ENCODE peak calls at places on chromosomes 2 and 18, in five cellular contexts. One of them, this sample, is unnamed.

GRCh38 chr18:54558609-54559585 is 32.1 kb upstream of the DYNAP start:
- DNase-seq in PC-3: peak
- DNase-seq in neural crest cell: no peak
- DNase-seq in MM.1S: peak
- DNase-seq in GM13977: peak
- DNase-seq in this sample: peak

GRCh38 chr2:75808039-75808438 is 97.3 kb upstream of the GCFC2 start:
- DNase-seq in PC-3: peak
- DNase-seq in MM.1S: no peak
- DNase-seq in neural crest cell: no peak
- DNase-seq in GM13977: no peak
- DNase-seq in this sample: no peak

GRCh38 chr2:97745474-97746172 is 32.2 kb downstream of the ZAP70 start:
- DNase-seq in GM13977: peak
- DNase-seq in PC-3: no peak
- DNase-seq in neural crest cell: no peak
- DNase-seq in MM.1S: no peak
- DNase-seq in this sample: peak

GRCh38 chr2:239223330-239224248 is 177.2 kb downstream of the HDAC4 start:
- DNase-seq in MM.1S: no peak
- DNase-seq in PC-3: no peak
- DNase-seq in GM13977: no peak
- DNase-seq in neural crest cell: no peak
- DNase-seq in this sample: no peak

GRCh38 chr2:178787155-178787554 is 20.1 kb downstream of the TTN start:
- DNase-seq in neural crest cell: no peak
- DNase-seq in MM.1S: no peak
- DNase-seq in PC-3: no peak
- DNase-seq in GM13977: no peak
- DNase-seq in this sample: no peak

GRCh38 chr2:169303579-169304285 is 58.6 kb downstream of the LRP2 start:
- DNase-seq in PC-3: no peak
- DNase-seq in MM.1S: no peak
- DNase-seq in neural crest cell: no peak
- DNase-seq in GM13977: no peak
- DNase-seq in this sample: no peak

GRCh38 chr18:60196818-60197217 is 175.8 kb downstream of the MC4R start:
- DNase-seq in MM.1S: no peak
- DNase-seq in neural crest cell: no peak
- DNase-seq in PC-3: no peak
- DNase-seq in GM13977: no peak
- DNase-seq in this sample: no peak

GRCh38 chr2:101921961-101922325 is 69.8 kb upstream of the IL1R2 start:
- DNase-seq in GM13977: no peak
- DNase-seq in PC-3: no peak
- DNase-seq in MM.1S: no peak
- DNase-seq in neural crest cell: no peak
- DNase-seq in this sample: no peak

GRCh38 chr18:23967321-23968089 is 47.0 kb upstream of the TTC39C start:
- DNase-seq in neural crest cell: no peak
- DNase-seq in MM.1S: peak
- DNase-seq in PC-3: no peak
- DNase-seq in GM13977: no peak
- DNase-seq in this sample: no peak

GRCh38 chr2:96957299-96957698 is 29.1 kb downstream of the FAM178B start:
- DNase-seq in GM13977: no peak
- DNase-seq in MM.1S: no peak
- DNase-seq in PC-3: no peak
- DNase-seq in neural crest cell: no peak
- DNase-seq in this sample: no peak

GRCh38 chr2:27723372-27724144 is 48.0 kb upstream of the MRPL33 start:
- DNase-seq in neural crest cell: peak
- DNase-seq in MM.1S: peak
- DNase-seq in PC-3: peak
- DNase-seq in GM13977: peak
- DNase-seq in this sample: peak

GRCh38 chr18:79050005-79050404 is 19.2 kb upstream of the ATP9B start:
- DNase-seq in GM13977: no peak
- DNase-seq in PC-3: no peak
- DNase-seq in MM.1S: no peak
- DNase-seq in neural crest cell: no peak
- DNase-seq in this sample: no peak

GRCh38 chr2:162197095-162197825 is 45.2 kb upstream of the GCG start:
- DNase-seq in PC-3: peak
- DNase-seq in GM13977: no peak
- DNase-seq in MM.1S: no peak
- DNase-seq in neural crest cell: no peak
- DNase-seq in this sample: no peak

GRCh38 chr2:20452551-20452950 is 5.7 kb downstream of the RHOB start:
- DNase-seq in neural crest cell: no peak
- DNase-seq in PC-3: peak
- DNase-seq in GM13977: no peak
- DNase-seq in MM.1S: no peak
- DNase-seq in this sample: no peak
- TF ChIP-seq CTCF in neural crest cell: no peak
- TF ChIP-seq CTCF in PC-3: no peak
- TF ChIP-seq CTCF in GM13977: no peak
- TF ChIP-seq CTCF in MM.1S: no peak
- TF ChIP-seq CTCF in this sample: no peak

GRCh38 chr2:177673602-177674595 is 281.3 kb downstream of the AGPS start:
- DNase-seq in PC-3: peak
- DNase-seq in MM.1S: no peak
- DNase-seq in GM13977: no peak
- DNase-seq in neural crest cell: no peak
- DNase-seq in this sample: no peak
- TF ChIP-seq CTCF in PC-3: peak
- TF ChIP-seq CTCF in MM.1S: no peak
- TF ChIP-seq CTCF in GM13977: no peak
- TF ChIP-seq CTCF in neural crest cell: peak
- TF ChIP-seq CTCF in this sample: no peak

GRCh38 chr2:7045601-7046590 is 128.7 kb downstream of the RNF144A start:
- DNase-seq in MM.1S: no peak
- DNase-seq in PC-3: no peak
- DNase-seq in GM13977: no peak
- DNase-seq in neural crest cell: no peak
- DNase-seq in this sample: peak

GRCh38 chr2:7048762-7049294 is 131.6 kb downstream of the RNF144A start:
- DNase-seq in GM13977: no peak
- DNase-seq in MM.1S: no peak
- DNase-seq in neural crest cell: no peak
- DNase-seq in PC-3: no peak
- DNase-seq in this sample: no peak

GRCh38 chr2:7043689-7044088 is 126.5 kb downstream of the RNF144A start:
- DNase-seq in GM13977: no peak
- DNase-seq in PC-3: peak
- DNase-seq in MM.1S: no peak
- DNase-seq in neural crest cell: no peak
- DNase-seq in this sample: no peak

GRCh38 chr2:7041421-7041820 is 124.2 kb downstream of the RNF144A start:
- DNase-seq in PC-3: no peak
- DNase-seq in MM.1S: no peak
- DNase-seq in neural crest cell: no peak
- DNase-seq in GM13977: no peak
- DNase-seq in this sample: no peak

DNA sequence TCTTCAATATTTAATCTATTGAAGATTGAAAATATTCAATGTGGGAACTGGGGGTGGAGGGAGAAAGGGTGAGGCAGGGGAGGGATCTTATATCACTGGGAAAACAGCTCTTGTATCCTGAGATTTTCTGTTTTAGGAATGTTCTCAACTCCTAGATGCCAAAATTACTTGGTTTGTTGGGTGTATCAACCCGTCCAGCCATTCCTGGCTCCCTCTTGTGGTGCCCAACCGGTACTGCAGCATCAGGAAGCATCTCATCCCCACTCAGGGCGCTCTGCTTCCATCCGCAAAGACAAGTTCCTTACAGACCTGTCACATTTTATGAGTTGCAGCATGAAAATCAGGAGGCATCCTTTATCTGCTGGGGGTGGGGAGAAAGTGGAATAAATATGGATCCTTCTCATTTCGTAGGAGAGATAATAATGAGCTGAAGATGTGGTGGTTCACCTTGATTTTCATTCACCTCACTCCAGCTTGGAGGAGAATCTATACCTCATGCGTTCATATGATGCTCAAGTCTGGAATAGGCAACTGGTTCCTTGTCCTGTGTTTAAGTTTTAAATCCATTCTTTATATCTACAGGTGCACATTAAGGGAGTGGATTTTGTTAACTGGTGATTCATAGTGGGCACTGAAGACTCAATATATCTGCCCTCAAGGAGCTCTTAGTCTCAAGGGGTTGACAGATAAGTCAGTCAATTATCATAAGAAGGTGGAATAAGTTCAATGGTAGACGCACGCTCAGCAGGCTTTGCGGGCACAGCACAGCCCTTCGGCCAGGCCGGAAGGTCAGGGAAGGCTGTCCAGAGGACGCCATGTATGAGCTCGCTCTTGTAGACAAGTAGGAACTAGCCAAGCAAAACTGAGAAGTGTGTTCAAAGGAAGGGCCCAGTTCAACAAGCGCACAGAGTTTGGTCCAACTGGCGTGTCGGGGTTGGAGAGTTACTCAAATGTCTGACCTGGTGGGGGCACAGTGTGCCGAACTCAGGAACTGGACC is 127.3 kb downstream of the RNF144A start:
- DNase-seq in MM.1S: peak
- DNase-seq in neural crest cell: peak
- DNase-seq in GM13977: peak
- DNase-seq in PC-3: peak
- DNase-seq in this sample: peak
- TF ChIP-seq CTCF in MM.1S: peak
- TF ChIP-seq CTCF in neural crest cell: peak
- TF ChIP-seq CTCF in GM13977: peak
- TF ChIP-seq CTCF in PC-3: peak
- TF ChIP-seq CTCF in this sample: peak

GRCh38 chr2:161128885-161129284 is 31.3 kb upstream of the TANK start:
- DNase-seq in PC-3: peak
- DNase-seq in GM13977: no peak
- DNase-seq in MM.1S: no peak
- DNase-seq in neural crest cell: no peak
- DNase-seq in this sample: no peak

GRCh38 chr2:161130354-161130753 is 29.9 kb upstream of the TANK start:
- DNase-seq in PC-3: no peak
- DNase-seq in MM.1S: no peak
- DNase-seq in neural crest cell: no peak
- DNase-seq in GM13977: no peak
- DNase-seq in this sample: no peak

GRCh38 chr2:161133366-161133765 is 26.9 kb upstream of the TANK start:
- DNase-seq in PC-3: no peak
- DNase-seq in MM.1S: no peak
- DNase-seq in GM13977: no peak
- DNase-seq in neural crest cell: no peak
- DNase-seq in this sample: no peak

GRCh38 chr2:161131074-161131680 is 29.1 kb upstream of the TANK start:
- DNase-seq in MM.1S: no peak
- DNase-seq in neural crest cell: no peak
- DNase-seq in GM13977: no peak
- DNase-seq in PC-3: peak
- DNase-seq in this sample: no peak

GRCh38 chr2:161131804-161132203 is 28.4 kb upstream of the TANK start:
- DNase-seq in MM.1S: no peak
- DNase-seq in neural crest cell: no peak
- DNase-seq in GM13977: no peak
- DNase-seq in PC-3: no peak
- DNase-seq in this sample: no peak
- TF ChIP-seq CTCF in MM.1S: no peak
- TF ChIP-seq CTCF in neural crest cell: no peak
- TF ChIP-seq CTCF in GM13977: no peak
- TF ChIP-seq CTCF in PC-3: no peak
- TF ChIP-seq CTCF in this sample: no peak

GRCh38 chr2:235170536-235171510 is 219.0 kb downstream of the SH3BP4 start:
- DNase-seq in neural crest cell: peak
- DNase-seq in PC-3: peak
- DNase-seq in MM.1S: peak
- DNase-seq in GM13977: no peak
- DNase-seq in this sample: no peak
- TF ChIP-seq CTCF in neural crest cell: peak
- TF ChIP-seq CTCF in PC-3: peak
- TF ChIP-seq CTCF in MM.1S: peak
- TF ChIP-seq CTCF in GM13977: no peak
- TF ChIP-seq CTCF in this sample: no peak

GRCh38 chr2:30862054-30862651 is 54.9 kb upstream of the CAPN13 start:
- DNase-seq in MM.1S: peak
- DNase-seq in PC-3: peak
- DNase-seq in GM13977: peak
- DNase-seq in neural crest cell: peak
- DNase-seq in this sample: peak
- TF ChIP-seq CTCF in MM.1S: peak
- TF ChIP-seq CTCF in PC-3: peak
- TF ChIP-seq CTCF in GM13977: peak
- TF ChIP-seq CTCF in neural crest cell: peak
- TF ChIP-seq CTCF in this sample: peak

DNA sequence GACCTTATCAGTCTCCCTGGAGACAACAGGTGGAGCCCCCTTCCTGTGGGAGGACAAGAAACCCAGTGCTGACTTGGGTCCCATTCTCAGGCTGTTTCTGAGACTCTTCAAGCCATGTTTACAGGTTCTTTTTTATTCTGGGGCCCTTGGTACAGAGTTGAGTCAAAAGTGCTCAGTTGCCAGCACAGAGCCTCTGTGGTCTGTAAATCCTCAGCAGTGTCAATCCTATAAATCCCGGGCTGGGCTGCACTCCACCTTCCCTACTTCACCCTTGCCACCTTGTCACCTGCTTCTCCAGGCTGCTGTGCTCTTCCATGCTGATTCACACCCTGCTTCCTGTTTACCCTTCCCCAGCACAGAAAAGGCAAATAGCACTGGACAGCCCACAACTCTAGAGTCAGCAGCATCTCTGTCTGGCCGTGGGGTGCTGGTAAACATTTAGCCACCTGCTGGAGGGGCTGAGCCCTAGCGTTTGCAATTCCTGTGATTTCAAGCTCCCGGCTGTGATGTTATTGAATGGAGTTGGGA is 74.7 kb downstream of the TNFRSF11A start:
- DNase-seq in GM13977: no peak
- DNase-seq in MM.1S: no peak
- DNase-seq in PC-3: peak
- DNase-seq in neural crest cell: no peak
- DNase-seq in this sample: no peak
- TF ChIP-seq CTCF in GM13977: peak
- TF ChIP-seq CTCF in MM.1S: no peak
- TF ChIP-seq CTCF in PC-3: peak
- TF ChIP-seq CTCF in neural crest cell: peak
- TF ChIP-seq CTCF in this sample: peak

This sample was measured in GM10248.